ENCODE peak calls at places on chromosomes 13 and 19, in six cellular contexts. R, A, D, U, H and Q are unnamed samples.

GRCh38 chr13:101706651-101707050 is 254.2 kb downstream of the ITGBL1 start:
- DNase-seq in U (no peak), H (no peak), A (no peak), R (no peak), D (no peak), Q (no peak)

GRCh38 chr19:35641515-35642151 is at the start of gene ETV2:
- DNase-seq in D (no peak), U (no peak), A (no peak), R (peak), H (peak), Q (peak)

GRCh38 chr13:98875146-98875729 is 102.6 kb downstream of the DOCK9 start:
- DNase-seq in D (no peak), R (no peak), A (no peak), U (no peak), H (no peak), Q (no peak)

GRCh38 chr13:109998808-109999528 is 212.6 kb upstream of the IRS2 start:
- DNase-seq in A (no peak), U (no peak), R (no peak), H (no peak), D (peak), Q (no peak)

GRCh38 chr19:51192689-51193088 is 32.2 kb upstream of the CD33 start:
- DNase-seq in U (no peak), H (no peak), D (no peak), R (no peak), A (no peak), Q (no peak)

GRCh38 chr19:801861-802496 is 4.7 kb downstream of the PTBP1 start:
- DNase-seq in H (no peak), U (no peak), R (no peak), A (no peak), D (no peak), Q (no peak)

GRCh38 chr19:12774588-12775555 is at the start of gene HOOK2:
- DNase-seq in R (no peak), A (no peak), H (peak), U (peak), D (no peak), Q (no peak)

GRCh38 chr19:39397360-39398296 is 6.5 kb downstream of the MED29 start:
- DNase-seq in D (peak), U (peak), H (peak), R (peak), A (peak), Q (peak)

GRCh38 chr19:16266586-16266942 is 58.1 kb upstream of the KLF2 start:
- DNase-seq in U (no peak), R (no peak), H (no peak), A (no peak), D (no peak), Q (no peak)

GRCh38 chr13:93554514-93554913 is 327.9 kb downstream of the GPC6 start:
- DNase-seq in U (no peak), R (no peak), H (peak), D (no peak), A (no peak), Q (no peak)

GRCh38 chr19:40323705-40324104 is 24.5 kb downstream of the C19orf47 start:
- DNase-seq in A (no peak), H (no peak), R (no peak), D (no peak), U (no peak), Q (no peak)

GRCh38 chr19:13839193-13839937 is 37.6 kb upstream of the NANOS3 start:
- DNase-seq in A (peak), D (peak), U (peak), R (peak), H (peak), Q (peak)

GRCh38 chr13:50127726-50128291 is 112.6 kb downstream of the KCNRG start:
- DNase-seq in A (no peak), U (no peak), H (peak), R (no peak), D (no peak), Q (peak)

GRCh38 chr13:33633701-33634525 is 184.0 kb upstream of the RFC3 start:
- DNase-seq in H (no peak), U (no peak), D (peak), R (no peak), A (no peak), Q (no peak)

GRCh38 chr19:9865732-9866627 is 30.9 kb downstream of the PIN1 start:
- DNase-seq in D (peak), A (no peak), R (no peak), H (peak), U (no peak), Q (no peak)

GRCh38 chr19:16068696-16069259 is 7.5 kb upstream of the TPM4 start:
- DNase-seq in U (no peak), R (no peak), H (no peak), D (no peak), A (no peak), Q (no peak)

GRCh38 chr19:35608250-35608649 is 4.3 kb upstream of the HAUS5 start:
- DNase-seq in A (no peak), R (no peak), D (no peak), U (no peak), H (no peak), Q (no peak)

GRCh38 chr19:28633223-28634030 is 579.5 kb downstream of the UQCRFS1 start:
- DNase-seq in R (peak), U (no peak), A (no peak), H (peak), D (peak), Q (peak)

GRCh38 chr13:27794921-27795717 is 2.8 kb downstream of the GSX1 start:
- DNase-seq in R (no peak), U (no peak), D (no peak), H (peak), A (no peak), Q (no peak)